ENCODE peak calls at places on chromosomes 3 and 15, in eight cellular contexts. R is ACHN, Q is Calu3, S is left ventricle myocardium inferior, F is KG1, M is body of pancreas, G is naive B cell, P is head of caudate nucleus. J is an unnamed sample.

GRCh38 chr3:46110701-46111493 is 83.6 kb upstream of the XCR1 start:
- DNase-seq in R (peak; percentile 89), Q (peak; percentile 79), S (no peak), F (no peak), M (peak; percentile 77), G (no peak), P (no peak), J (peak; percentile 36)

GRCh38 chr3:70261283-70261682 is 51.2 kb downstream of the MDFIC2 start:
- DNase-seq in R (peak; percentile 36), Q (no peak), S (no peak), F (no peak), M (no peak), G (no peak), P (no peak), J (no peak)

GRCh38 chr15:30788595-30788994 is 115.1 kb upstream of the FAN1 start:
- DNase-seq in R (no peak), Q (no peak), S (no peak), F (no peak), M (no peak), G (no peak), P (no peak), J (no peak)

GRCh38 chr3:69527498-69527897 is 141.6 kb upstream of the FRMD4B start:
- DNase-seq in R (no peak), Q (no peak), S (no peak), F (no peak), M (no peak), G (no peak), P (no peak), J (no peak)

GRCh38 chr3:43030162-43030935 is 51.2 kb downstream of the GASK1A start:
- DNase-seq in R (no peak), Q (no peak), S (no peak), F (no peak), M (no peak), G (no peak), P (no peak), J (no peak)

GRCh38 chr3:23863060-23863459 is 53.7 kb downstream of the NKIRAS1 start:
- DNase-seq in R (no peak), Q (no peak), S (no peak), F (no peak), M (no peak), G (no peak), P (no peak), J (no peak)

GRCh38 chr3:188339410-188340295 is 185.7 kb downstream of the LPP start:
- DNase-seq in R (no peak), Q (no peak), S (no peak), F (no peak), M (no peak), G (no peak), P (no peak), J (no peak)

GRCh38 chr3:126448893-126449180 is 26.9 kb downstream of the ZXDC start:
- DNase-seq in R (no peak), Q (no peak), S (no peak), F (no peak), M (no peak), G (no peak), P (no peak), J (no peak)

GRCh38 chr3:13325892-13326443 is 94.2 kb downstream of the NUP210 start:
- DNase-seq in R (no peak), Q (no peak), S (no peak), F (no peak), M (peak; percentile 71), G (no peak), P (no peak), J (no peak)

GRCh38 chr3:117656391-117656790 is 946.8 kb downstream of the TUSC7 start:
- DNase-seq in R (no peak), Q (no peak), S (no peak), F (no peak), M (no peak), G (no peak), P (no peak), J (no peak)

GRCh38 chr15:95884276-95884675 is 446.2 kb upstream of the NR2F2 start:
- DNase-seq in R (no peak), Q (no peak), S (no peak), F (no peak), M (no peak), G (no peak), P (no peak), J (no peak)

GRCh38 chr3:139135657-139136056 is 91.0 kb upstream of the PRR23C start:
- DNase-seq in R (no peak), Q (no peak), S (no peak), F (no peak), M (no peak), G (no peak), P (no peak), J (no peak)

GRCh38 chr3:127700406-127700805 is 27.7 kb downstream of the ABTB1 start:
- DNase-seq in R (no peak), Q (no peak), S (no peak), F (no peak), M (no peak), G (no peak), P (no peak), J (no peak)

GRCh38 chr3:196667056-196667844 is 27.8 kb downstream of the NRROS start:
- DNase-seq in R (no peak), Q (no peak), S (no peak), F (no peak), M (no peak), G (no peak), P (no peak), J (no peak)

GRCh38 chr3:29494305-29495036 is 213.6 kb downstream of the RBMS3 start:
- DNase-seq in R (no peak), Q (no peak), S (no peak), F (no peak), M (no peak), G (no peak), P (no peak), J (no peak)

GRCh38 chr3:66362541-66362941 is 138.3 kb downstream of the LRIG1 start:
- DNase-seq in R (peak; percentile 22), Q (no peak), S (no peak), F (no peak), M (no peak), G (no peak), P (no peak), J (no peak)

GRCh38 chr3:142447308-142447851 is 457 bp downstream of the XRN1 start:
- DNase-seq in R (peak; percentile 36), Q (peak; percentile 56), S (peak; percentile 22), F (no peak), M (peak; percentile 36), G (peak; percentile 38), P (peak; percentile 28), J (peak; percentile 57)

GRCh38 chr3:43932921-43933320 is 242.2 kb downstream of the ABHD5 start:
- DNase-seq in R (no peak), Q (no peak), S (no peak), F (no peak), M (no peak), G (no peak), P (no peak), J (no peak)

GRCh38 chr3:15420871-15421270 is 6.5 kb downstream of the METTL6 start:
- DNase-seq in R (no peak), Q (no peak), S (no peak), F (no peak), M (no peak), G (no peak), P (no peak), J (no peak)

GRCh38 chr3:17891139-17891850 is 148.9 kb upstream of the TBC1D5 start:
- DNase-seq in R (no peak), Q (no peak), S (no peak), F (no peak), M (no peak), G (no peak), P (no peak), J (no peak)

GRCh38 chr15:100731259-100732156 is 129.1 kb downstream of the ASB7 start:
- DNase-seq in R (no peak), Q (no peak), S (no peak), F (no peak), M (no peak), G (no peak), P (no peak), J (no peak)

GRCh38 chr3:52978109-52978754 is 67.6 kb downstream of the SFMBT1 start:
- DNase-seq in R (no peak), Q (no peak), S (peak; percentile 20), F (no peak), M (peak; percentile 11), G (no peak), P (no peak), J (no peak)

GRCh38 chr15:96330064-96330449 is 443 bp upstream of the NR2F2 start:
- DNase-seq in R (peak; percentile 83), Q (no peak), S (no peak), F (no peak), M (no peak), G (no peak), P (no peak), J (peak; percentile 82)

GRCh38 chr3:184177331-184177731 is 2.7 kb downstream of the AP2M1 start:
- DNase-seq in R (no peak), Q (no peak), S (no peak), F (no peak), M (no peak), G (no peak), P (no peak), J (no peak)

GRCh38 chr15:31230630-31231485 is 95.8 kb upstream of the KLF13 start:
- DNase-seq in R (no peak), Q (no peak), S (no peak), F (no peak), M (no peak), G (peak; percentile 83), P (no peak), J (no peak)

GRCh38 chr15:44710236-44711088 is 661 bp downstream of the PATL2 start:
- DNase-seq in R (peak; percentile 43), Q (no peak), S (peak; percentile 25), F (peak; percentile 76), M (peak; percentile 61), G (peak; percentile 77), P (no peak), J (no peak)

GRCh38 chr3:188076176-188076575 is 77.8 kb upstream of the LPP start:
- DNase-seq in R (no peak), Q (no peak), S (peak; percentile 30), F (no peak), M (no peak), G (no peak), P (peak; percentile 26), J (peak; percentile 69)

GRCh38 chr15:69305204-69305931 is 6.7 kb downstream of the PAQR5 start:
- DNase-seq in R (peak; percentile 89), Q (peak; percentile 67), S (no peak), F (no peak), M (peak; percentile 69), G (no peak), P (no peak), J (no peak)

GRCh38 chr3:71476950-71477349 is 106.6 kb downstream of the FOXP1 start:
- DNase-seq in R (no peak), Q (no peak), S (no peak), F (no peak), M (no peak), G (no peak), P (no peak), J (no peak)

GRCh38 chr3:69806735-69807438 is 67.6 kb downstream of the MITF start:
- DNase-seq in R (no peak), Q (no peak), S (no peak), F (no peak), M (no peak), G (no peak), P (no peak), J (no peak)

GRCh38 chr3:16279417-16279816 is 14.4 kb downstream of the OXNAD1 start:
- DNase-seq in R (no peak), Q (no peak), S (no peak), F (no peak), M (no peak), G (no peak), P (no peak), J (no peak)

GRCh38 chr3:101377796-101378195 is 57.4 kb upstream of the IMPG2 start:
- DNase-seq in R (no peak), Q (no peak), S (no peak), F (no peak), M (no peak), G (no peak), P (no peak), J (no peak)

GRCh38 chr3:115436767-115437301 is 186.5 kb upstream of the GAP43 start:
- DNase-seq in R (peak; percentile 48), Q (peak; percentile 30), S (no peak), F (no peak), M (no peak), G (no peak), P (no peak), J (no peak)

GRCh38 chr3:151156618-151157216 is 46.3 kb downstream of the GPR171 start:
- DNase-seq in R (peak; percentile 64), Q (peak; percentile 63), S (no peak), F (peak; percentile 55), M (peak; percentile 35), G (peak; percentile 46), P (no peak), J (peak; percentile 29)

J was measured in midbrain.